ENCODE peak calls at places on chromosomes 1 and 21, in ten cellular contexts. One of them, this sample, is unnamed.

GRCh38 chr21:43020771-43021170 is 46.4 kb downstream of the PKNOX1 start:
- DNase-seq in SJSA1: no peak
- DNase-seq in H9: no peak
- DNase-seq in A549: no peak
- DNase-seq in prostate gland: no peak
- DNase-seq in brain microvascular endothelial cell: no peak
- DNase-seq in left ventricle myocardium inferior: no peak
- DNase-seq in upper lobe of right lung: peak
- DNase-seq in CD8-positive, alpha-beta T cell: no peak
- DNase-seq in mesenchymal stem cell: no peak
- DNase-seq in this sample: no peak

GRCh38 chr1:30759718-30760281 is 2.2 kb upstream of the LAPTM5 start:
- DNase-seq in SJSA1: no peak
- DNase-seq in H9: no peak
- DNase-seq in A549: no peak
- DNase-seq in prostate gland: no peak
- DNase-seq in brain microvascular endothelial cell: no peak
- DNase-seq in left ventricle myocardium inferior: no peak
- DNase-seq in upper lobe of right lung: no peak
- DNase-seq in CD8-positive, alpha-beta T cell: peak
- DNase-seq in mesenchymal stem cell: no peak
- DNase-seq in this sample: no peak

GRCh38 chr1:8122160-8122476 is 96.0 kb upstream of the ERRFI1 start:
- DNase-seq in SJSA1: peak
- DNase-seq in H9: no peak
- DNase-seq in A549: no peak
- DNase-seq in prostate gland: no peak
- DNase-seq in brain microvascular endothelial cell: peak
- DNase-seq in left ventricle myocardium inferior: no peak
- DNase-seq in upper lobe of right lung: no peak
- DNase-seq in CD8-positive, alpha-beta T cell: no peak
- DNase-seq in mesenchymal stem cell: peak
- DNase-seq in this sample: peak

GRCh38 chr1:59212715-59213114 is 84.2 kb upstream of the FGGY start:
- DNase-seq in SJSA1: no peak
- DNase-seq in H9: no peak
- DNase-seq in A549: no peak
- DNase-seq in prostate gland: no peak
- DNase-seq in brain microvascular endothelial cell: no peak
- DNase-seq in left ventricle myocardium inferior: no peak
- DNase-seq in upper lobe of right lung: no peak
- DNase-seq in CD8-positive, alpha-beta T cell: no peak
- DNase-seq in mesenchymal stem cell: no peak
- DNase-seq in this sample: no peak

GRCh38 chr1:97186381-97186780 is 464.8 kb downstream of the PTBP2 start:
- DNase-seq in SJSA1: no peak
- DNase-seq in H9: peak
- DNase-seq in A549: peak
- DNase-seq in prostate gland: no peak
- DNase-seq in brain microvascular endothelial cell: peak
- DNase-seq in left ventricle myocardium inferior: no peak
- DNase-seq in upper lobe of right lung: no peak
- DNase-seq in CD8-positive, alpha-beta T cell: no peak
- DNase-seq in mesenchymal stem cell: peak
- DNase-seq in this sample: no peak

GRCh38 chr1:105427543-105427942 is 1628.9 kb upstream of the PRMT6 start:
- DNase-seq in SJSA1: no peak
- DNase-seq in H9: no peak
- DNase-seq in A549: no peak
- DNase-seq in prostate gland: no peak
- DNase-seq in brain microvascular endothelial cell: no peak
- DNase-seq in left ventricle myocardium inferior: no peak
- DNase-seq in upper lobe of right lung: no peak
- DNase-seq in CD8-positive, alpha-beta T cell: no peak
- DNase-seq in mesenchymal stem cell: no peak
- DNase-seq in this sample: peak

GRCh38 chr1:223177681-223178080 is 34.6 kb upstream of the TLR5 start:
- DNase-seq in SJSA1: no peak
- DNase-seq in H9: no peak
- DNase-seq in A549: no peak
- DNase-seq in prostate gland: no peak
- DNase-seq in brain microvascular endothelial cell: no peak
- DNase-seq in left ventricle myocardium inferior: no peak
- DNase-seq in upper lobe of right lung: no peak
- DNase-seq in CD8-positive, alpha-beta T cell: no peak
- DNase-seq in mesenchymal stem cell: no peak
- DNase-seq in this sample: peak

GRCh38 chr1:30968220-30968971 is 59.8 kb upstream of the SDC3 start:
- DNase-seq in SJSA1: no peak
- DNase-seq in H9: no peak
- DNase-seq in A549: no peak
- DNase-seq in prostate gland: no peak
- DNase-seq in brain microvascular endothelial cell: no peak
- DNase-seq in left ventricle myocardium inferior: no peak
- DNase-seq in upper lobe of right lung: no peak
- DNase-seq in CD8-positive, alpha-beta T cell: no peak
- DNase-seq in mesenchymal stem cell: no peak
- DNase-seq in this sample: no peak

GRCh38 chr1:236009857-236010256 is 55.0 kb downstream of the NID1 start:
- DNase-seq in SJSA1: no peak
- DNase-seq in H9: no peak
- DNase-seq in A549: no peak
- DNase-seq in prostate gland: no peak
- DNase-seq in brain microvascular endothelial cell: peak
- DNase-seq in left ventricle myocardium inferior: no peak
- DNase-seq in upper lobe of right lung: no peak
- DNase-seq in CD8-positive, alpha-beta T cell: no peak
- DNase-seq in mesenchymal stem cell: peak
- DNase-seq in this sample: no peak

GRCh38 chr1:93616221-93616995 is 65.2 kb downstream of the BCAR3 start:
- DNase-seq in SJSA1: no peak
- DNase-seq in H9: no peak
- DNase-seq in A549: peak
- DNase-seq in prostate gland: no peak
- DNase-seq in brain microvascular endothelial cell: no peak
- DNase-seq in left ventricle myocardium inferior: no peak
- DNase-seq in upper lobe of right lung: no peak
- DNase-seq in CD8-positive, alpha-beta T cell: no peak
- DNase-seq in mesenchymal stem cell: no peak
- DNase-seq in this sample: no peak

GRCh38 chr1:93615201-93616150 is 66.2 kb downstream of the BCAR3 start:
- DNase-seq in SJSA1: peak
- DNase-seq in H9: peak
- DNase-seq in A549: peak
- DNase-seq in prostate gland: no peak
- DNase-seq in brain microvascular endothelial cell: peak
- DNase-seq in left ventricle myocardium inferior: no peak
- DNase-seq in upper lobe of right lung: no peak
- DNase-seq in CD8-positive, alpha-beta T cell: no peak
- DNase-seq in mesenchymal stem cell: peak
- DNase-seq in this sample: peak

GRCh38 chr1:93619507-93620168 is 62.0 kb downstream of the BCAR3 start:
- DNase-seq in SJSA1: no peak
- DNase-seq in H9: no peak
- DNase-seq in A549: peak
- DNase-seq in prostate gland: no peak
- DNase-seq in brain microvascular endothelial cell: no peak
- DNase-seq in left ventricle myocardium inferior: no peak
- DNase-seq in upper lobe of right lung: no peak
- DNase-seq in CD8-positive, alpha-beta T cell: no peak
- DNase-seq in mesenchymal stem cell: no peak
- DNase-seq in this sample: no peak

GRCh38 chr1:93616996-93617669 is 64.5 kb downstream of the BCAR3 start:
- DNase-seq in SJSA1: no peak
- DNase-seq in H9: no peak
- DNase-seq in A549: peak
- DNase-seq in prostate gland: no peak
- DNase-seq in brain microvascular endothelial cell: no peak
- DNase-seq in left ventricle myocardium inferior: peak
- DNase-seq in upper lobe of right lung: no peak
- DNase-seq in CD8-positive, alpha-beta T cell: no peak
- DNase-seq in mesenchymal stem cell: peak
- DNase-seq in this sample: peak

GRCh38 chr1:93617670-93618488 is 63.8 kb downstream of the BCAR3 start:
- DNase-seq in SJSA1: no peak
- DNase-seq in H9: no peak
- DNase-seq in A549: peak
- DNase-seq in prostate gland: no peak
- DNase-seq in brain microvascular endothelial cell: no peak
- DNase-seq in left ventricle myocardium inferior: no peak
- DNase-seq in upper lobe of right lung: no peak
- DNase-seq in CD8-positive, alpha-beta T cell: no peak
- DNase-seq in mesenchymal stem cell: no peak
- DNase-seq in this sample: peak
- H3K27ac ChIP-seq in SJSA1: peak
- H3K27ac ChIP-seq in H9: no peak
- H3K27ac ChIP-seq in A549: peak
- H3K27ac ChIP-seq in prostate gland: peak
- H3K27ac ChIP-seq in brain microvascular endothelial cell: no peak
- H3K27ac ChIP-seq in left ventricle myocardium inferior: peak
- H3K27ac ChIP-seq in upper lobe of right lung: peak
- H3K27ac ChIP-seq in CD8-positive, alpha-beta T cell: no peak
- H3K27ac ChIP-seq in mesenchymal stem cell: peak
- H3K27ac ChIP-seq in this sample: peak

DNA sequence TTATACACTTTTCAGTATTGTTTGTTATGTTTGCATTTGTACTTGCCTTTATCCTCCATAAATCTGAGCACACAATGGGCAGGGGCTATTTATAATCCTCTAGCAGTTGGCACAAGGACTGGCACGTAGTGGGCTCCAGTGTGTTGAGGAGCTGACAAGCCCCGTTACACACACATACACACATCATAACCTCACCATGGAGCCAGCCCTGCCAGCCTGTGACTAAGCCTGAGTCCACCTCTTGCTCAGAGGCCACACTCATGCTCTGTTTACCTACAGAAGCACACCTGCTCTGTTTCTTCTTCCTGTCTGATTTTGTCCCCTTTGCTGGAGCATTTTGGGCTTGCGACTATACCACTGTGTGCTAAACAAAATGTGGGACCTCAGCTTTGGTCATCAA is 64.5 kb upstream of the SPATA6 start:
- DNase-seq in SJSA1: no peak
- DNase-seq in H9: no peak
- DNase-seq in A549: no peak
- DNase-seq in prostate gland: no peak
- DNase-seq in brain microvascular endothelial cell: no peak
- DNase-seq in left ventricle myocardium inferior: no peak
- DNase-seq in upper lobe of right lung: no peak
- DNase-seq in CD8-positive, alpha-beta T cell: no peak
- DNase-seq in mesenchymal stem cell: no peak
- DNase-seq in this sample: no peak
- H3K27ac ChIP-seq in SJSA1: no peak
- H3K27ac ChIP-seq in H9: no peak
- H3K27ac ChIP-seq in A549: no peak
- H3K27ac ChIP-seq in prostate gland: no peak
- H3K27ac ChIP-seq in brain microvascular endothelial cell: no peak
- H3K27ac ChIP-seq in left ventricle myocardium inferior: no peak
- H3K27ac ChIP-seq in upper lobe of right lung: no peak
- H3K27ac ChIP-seq in CD8-positive, alpha-beta T cell: no peak
- H3K27ac ChIP-seq in mesenchymal stem cell: no peak
- H3K27ac ChIP-seq in this sample: no peak

GRCh38 chr21:41250519-41250918 is 66.1 kb upstream of the FAM3B start:
- DNase-seq in SJSA1: no peak
- DNase-seq in H9: no peak
- DNase-seq in A549: no peak
- DNase-seq in prostate gland: peak
- DNase-seq in brain microvascular endothelial cell: no peak
- DNase-seq in left ventricle myocardium inferior: no peak
- DNase-seq in upper lobe of right lung: no peak
- DNase-seq in CD8-positive, alpha-beta T cell: no peak
- DNase-seq in mesenchymal stem cell: no peak
- DNase-seq in this sample: no peak
- H3K27ac ChIP-seq in SJSA1: no peak
- H3K27ac ChIP-seq in H9: no peak
- H3K27ac ChIP-seq in A549: no peak
- H3K27ac ChIP-seq in prostate gland: peak
- H3K27ac ChIP-seq in brain microvascular endothelial cell: no peak
- H3K27ac ChIP-seq in left ventricle myocardium inferior: no peak
- H3K27ac ChIP-seq in upper lobe of right lung: no peak
- H3K27ac ChIP-seq in CD8-positive, alpha-beta T cell: no peak
- H3K27ac ChIP-seq in mesenchymal stem cell: no peak
- H3K27ac ChIP-seq in this sample: no peak

GRCh38 chr1:26154750-26155149 is 4.1 kb upstream of the FAM110D start:
- DNase-seq in SJSA1: no peak
- DNase-seq in H9: no peak
- DNase-seq in A549: no peak
- DNase-seq in prostate gland: no peak
- DNase-seq in brain microvascular endothelial cell: no peak
- DNase-seq in left ventricle myocardium inferior: no peak
- DNase-seq in upper lobe of right lung: no peak
- DNase-seq in CD8-positive, alpha-beta T cell: no peak
- DNase-seq in mesenchymal stem cell: no peak
- DNase-seq in this sample: no peak
- H3K27ac ChIP-seq in SJSA1: no peak
- H3K27ac ChIP-seq in H9: no peak
- H3K27ac ChIP-seq in A549: no peak
- H3K27ac ChIP-seq in prostate gland: no peak
- H3K27ac ChIP-seq in brain microvascular endothelial cell: no peak
- H3K27ac ChIP-seq in left ventricle myocardium inferior: peak
- H3K27ac ChIP-seq in upper lobe of right lung: no peak
- H3K27ac ChIP-seq in CD8-positive, alpha-beta T cell: no peak
- H3K27ac ChIP-seq in mesenchymal stem cell: no peak
- H3K27ac ChIP-seq in this sample: no peak

GRCh38 chr1:150259217-150259616 is 1.6 kb downstream of the CA14 start:
- DNase-seq in SJSA1: no peak
- DNase-seq in H9: no peak
- DNase-seq in A549: no peak
- DNase-seq in prostate gland: no peak
- DNase-seq in brain microvascular endothelial cell: no peak
- DNase-seq in left ventricle myocardium inferior: no peak
- DNase-seq in upper lobe of right lung: peak
- DNase-seq in CD8-positive, alpha-beta T cell: no peak
- DNase-seq in mesenchymal stem cell: no peak
- DNase-seq in this sample: no peak
- H3K27ac ChIP-seq in SJSA1: no peak
- H3K27ac ChIP-seq in H9: peak
- H3K27ac ChIP-seq in A549: no peak
- H3K27ac ChIP-seq in prostate gland: peak
- H3K27ac ChIP-seq in brain microvascular endothelial cell: no peak
- H3K27ac ChIP-seq in left ventricle myocardium inferior: peak
- H3K27ac ChIP-seq in upper lobe of right lung: no peak
- H3K27ac ChIP-seq in CD8-positive, alpha-beta T cell: no peak
- H3K27ac ChIP-seq in mesenchymal stem cell: no peak
- H3K27ac ChIP-seq in this sample: peak